ENCODE peak calls at places on chromosomes 6 and 20, in five cellular contexts. D is IMR-90, X is H1, T is H9, J is trophoblast cell. N is an unnamed sample.
A peak's percentile ranks its signal among the peaks of the same experiment; 100 is the strongest.

GRCh38 chr6:76441850-76442249 is 369.4 kb upstream of the IMPG1 start:
- DNase-seq in D (no peak), X (no peak), T (peak; percentile 30), J (peak; percentile 14), N (no peak)

GRCh38 chr6:121333196-121333595 is 1.1 kb downstream of the TBC1D32 start:
- DNase-seq in D (no peak), X (no peak), T (no peak), J (peak; percentile 59), N (no peak)

GRCh38 chr6:159473844-159474243 is 219.2 kb downstream of the SOD2 start:
- DNase-seq in D (no peak), X (no peak), T (no peak), J (no peak), N (no peak)

GRCh38 chr20:2984956-2985661 is 58.3 kb upstream of the GNRH2 start:
- DNase-seq in D (peak; percentile 80), X (no peak), T (no peak), J (peak; percentile 68), N (no peak)

GRCh38 chr6:27553123-27553904 is 80.4 kb upstream of the ZNF184 start:
- DNase-seq in D (peak; percentile 57), X (peak; percentile 73), T (peak; percentile 81), J (peak; percentile 36), N (no peak)

GRCh38 chr6:25927721-25928359 is 2.7 kb downstream of the SLC17A2 start:
- DNase-seq in D (peak; percentile 1), X (no peak), T (no peak), J (no peak), N (no peak)

GRCh38 chr6:48628316-48628715 is 517.3 kb upstream of the PTCHD4 start:
- DNase-seq in D (no peak), X (no peak), T (no peak), J (peak; percentile 77), N (peak; percentile 11)

GRCh38 chr20:58717278-58718091 is 24.9 kb downstream of the NPEPL1 start:
- DNase-seq in D (no peak), X (no peak), T (peak; percentile 33), J (no peak), N (no peak)

GRCh38 chr6:100099189-100100074 is 105.4 kb upstream of the MCHR2 start:
- DNase-seq in D (peak; percentile 41), X (no peak), T (no peak), J (peak; percentile 65), N (no peak)

GRCh38 chr20:4173142-4173541 is 157.8 kb upstream of the RNF24 start:
- DNase-seq in D (no peak), X (no peak), T (no peak), J (no peak), N (no peak)

GRCh38 chr6:82959385-82959941 is 106.2 kb downstream of the UBE3D start:
- DNase-seq in D (peak; percentile 70), X (peak; percentile 7), T (peak; percentile 45), J (peak; percentile 50), N (peak; percentile 38)

GRCh38 chr6:3850451-3851203 is 1.5 kb downstream of the FAM50B start:
- DNase-seq in D (no peak), X (no peak), T (no peak), J (no peak), N (no peak)

GRCh38 chr6:169409742-169410312 is 156.2 kb upstream of the THBS2 start:
- DNase-seq in D (no peak), X (no peak), T (no peak), J (no peak), N (no peak)

GRCh38 chr20:62737971-62738881 is 29.6 kb downstream of the NTSR1 start:
- DNase-seq in D (no peak), X (no peak), T (no peak), J (no peak), N (no peak)

GRCh38 chr6:75217203-75217602 is 11.3 kb upstream of the COL12A1 start:
- DNase-seq in D (peak; percentile 88), X (no peak), T (no peak), J (peak; percentile 15), N (no peak)

GRCh38 chr6:48826318-48826595 is 636.8 kb downstream of the MMUT start:
- DNase-seq in D (no peak), X (no peak), T (no peak), J (no peak), N (no peak)

GRCh38 chr20:4672948-4673347 is 48.8 kb upstream of the PRND start:
- DNase-seq in D (no peak), X (no peak), T (no peak), J (no peak), N (no peak)

GRCh38 chr6:156617376-156617775 is 159.8 kb upstream of the ARID1B start:
- DNase-seq in D (no peak), X (no peak), T (no peak), J (peak; percentile 93), N (no peak)

GRCh38 chr6:87661503-87661902 is 40.5 kb downstream of the AKIRIN2 start:
- DNase-seq in D (peak; percentile 32), X (no peak), T (no peak), J (no peak), N (no peak)

GRCh38 chr6:74731204-74731603 is 474.6 kb downstream of the COL12A1 start:
- DNase-seq in D (peak; percentile 65), X (no peak), T (no peak), J (no peak), N (no peak)

GRCh38 chr6:36469946-36470345 is 27.1 kb downstream of the KCTD20 start:
- DNase-seq in D (no peak), X (no peak), T (no peak), J (no peak), N (no peak)

GRCh38 chr6:123380257-123380656 is 256.5 kb downstream of the TRDN start:
- DNase-seq in D (no peak), X (peak; percentile 3), T (no peak), J (peak; percentile 36), N (peak; percentile 43)

GRCh38 chr6:25558155-25558817 is 93.7 kb upstream of the SCGN start:
- DNase-seq in D (no peak), X (no peak), T (no peak), J (no peak), N (no peak)

GRCh38 chr20:634526-634925 is 18.5 kb downstream of the SRXN1 start:
- DNase-seq in D (no peak), X (no peak), T (no peak), J (no peak), N (no peak)

GRCh38 chr6:151075005-151075404 is 164.8 kb upstream of the AKAP12 start:
- DNase-seq in D (no peak), X (no peak), T (no peak), J (no peak), N (no peak)

GRCh38 chr20:1539816-1540215 is 17.7 kb downstream of the SIRPD start:
- DNase-seq in D (no peak), X (no peak), T (no peak), J (peak; percentile 52), N (no peak)

GRCh38 chr6:158249437-158249836 is 62.8 kb upstream of the TULP4 start:
- DNase-seq in D (no peak), X (no peak), T (no peak), J (no peak), N (no peak)

GRCh38 chr6:7647504-7647903 is 57.5 kb downstream of the SNRNP48 start:
- DNase-seq in D (no peak), X (no peak), T (no peak), J (no peak), N (no peak)

GRCh38 chr6:169156108-169156821 is 97.4 kb downstream of the THBS2 start:
- DNase-seq in D (peak; percentile 71), X (no peak), T (no peak), J (no peak), N (no peak)

GRCh38 chr6:4344317-4344899 is 209.0 kb upstream of the ECI2 start:
- DNase-seq in D (no peak), X (no peak), T (no peak), J (peak; percentile 32), N (no peak)

GRCh38 chr6:3915076-3915791 is 66.1 kb downstream of the FAM50B start:
- DNase-seq in D (no peak), X (no peak), T (no peak), J (no peak), N (no peak)

GRCh38 chr6:42184475-42184874 is 10.3 kb downstream of the GUCA1B start:
- DNase-seq in D (no peak), X (no peak), T (no peak), J (no peak), N (no peak)

GRCh38 chr20:55676097-55676496 is 329.2 kb downstream of the CBLN4 start:
- DNase-seq in D (no peak), X (no peak), T (no peak), J (no peak), N (no peak)

GRCh38 chr20:45115386-45115774 is 406 bp upstream of the WFDC5 start:
- DNase-seq in D (no peak), X (no peak), T (no peak), J (no peak), N (no peak)

GRCh38 chr20:57507477-57507876 is 17.5 kb downstream of the CTCFL start:
- DNase-seq in D (no peak), X (no peak), T (no peak), J (no peak), N (no peak)

GRCh38 chr20:47246061-47246460 is 110.4 kb downstream of the ZMYND8 start:
- DNase-seq in D (no peak), X (no peak), T (no peak), J (no peak), N (no peak)
- H3K18ac ChIP-seq in D (no peak overlapping the region), X (no peak overlapping the region), T (no peak overlapping the region), J (no peak overlapping the region), N (no peak overlapping the region)

GRCh38 chr20:32820000-32820697 is 395 bp downstream of the MAPRE1 start:
- DNase-seq in D (peak; percentile 40), X (no peak), T (peak; percentile 92), J (peak; percentile 53), N (peak; percentile 76)
- H3K18ac ChIP-seq in D (peak overlapping the region; percentile 80), X (peak overlapping the region; percentile 97), T (peak overlapping the region; percentile 55), J (peak overlapping the region; percentile 100), N (peak overlapping the region; percentile 100)

GRCh38 chr6:11430036-11430435 is 107.5 kb upstream of the TMEM170B start:
- DNase-seq in D (no peak), X (no peak), T (no peak), J (no peak), N (no peak)

GRCh38 chr6:11429577-11429976 is 108.0 kb upstream of the TMEM170B start:
- DNase-seq in D (no peak), X (no peak), T (no peak), J (no peak), N (no peak)

GRCh38 chr6:11428351-11428750 is 109.2 kb upstream of the TMEM170B start:
- DNase-seq in D (no peak), X (no peak), T (no peak), J (no peak), N (no peak)

GRCh38 chr6:11427827-11428245 is 109.7 kb upstream of the TMEM170B start:
- DNase-seq in D (peak; percentile 33), X (no peak), T (no peak), J (peak; percentile 52), N (no peak)

DNA sequence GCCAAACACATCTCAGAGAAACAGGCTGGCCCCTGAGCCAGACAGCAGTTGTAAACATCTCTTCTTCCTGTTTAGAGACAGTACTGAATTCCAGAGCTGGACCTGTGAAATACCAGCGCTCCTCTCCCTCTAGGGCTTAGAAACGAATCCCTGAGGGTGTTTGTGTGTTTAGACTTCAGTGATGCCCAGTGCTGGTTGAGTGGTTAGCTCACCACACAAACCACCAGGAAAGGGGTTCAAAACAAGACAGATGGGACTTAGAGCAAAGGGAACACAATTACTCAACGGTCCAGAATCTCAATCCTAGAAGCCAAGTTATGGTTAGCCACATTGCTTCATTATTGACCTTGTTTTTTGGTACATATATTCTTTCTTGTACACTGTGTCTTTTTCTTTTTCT is 108.7 kb upstream of the TMEM170B start:
- DNase-seq in D (peak; percentile 76), X (no peak), T (no peak), J (peak; percentile 96), N (no peak)
- H3K18ac ChIP-seq in D (peak overlapping the region; percentile 28), X (no peak overlapping the region), T (no peak overlapping the region), J (no peak overlapping the region), N (no peak overlapping the region)

GRCh38 chr20:51888186-51888790 is 86.0 kb upstream of the SALL4 start:
- DNase-seq in D (no peak), X (no peak), T (no peak), J (no peak), N (peak; percentile 70)
- H3K18ac ChIP-seq in D (no peak overlapping the region), X (peak overlapping the region; percentile 0), T (no peak overlapping the region), J (no peak overlapping the region), N (no peak overlapping the region)